ENCODE peak calls at places on chromosomes 1 and 21, in five cellular contexts. One of them, this sample, is unnamed.

GRCh38 chr1:31507676-31508530 is 68.4 kb upstream of the TINAGL1 start:
- DNase-seq in GM03348: no peak
- DNase-seq in activated gamma-delta T cell treated with Interleukin-2 at 50 U/mL for 16 hours: no peak
- DNase-seq in RCC 7860: no peak
- DNase-seq in GM20000: no peak
- DNase-seq in this sample: no peak

GRCh38 chr1:111737216-111738132 is 1.7 kb downstream of the INKA2 start:
- DNase-seq in GM20000: no peak
- DNase-seq in activated gamma-delta T cell treated with Interleukin-2 at 50 U/mL for 16 hours: no peak
- DNase-seq in GM03348: no peak
- DNase-seq in RCC 7860: no peak
- DNase-seq in this sample: peak; percentile 25

GRCh38 chr1:164999135-164999534 is 357.4 kb downstream of the LMX1A start:
- DNase-seq in GM20000: no peak
- DNase-seq in GM03348: no peak
- DNase-seq in RCC 7860: no peak
- DNase-seq in activated gamma-delta T cell treated with Interleukin-2 at 50 U/mL for 16 hours: no peak
- DNase-seq in this sample: no peak

GRCh38 chr1:31878018-31878417 is 60.1 kb downstream of the PTP4A2 start:
- DNase-seq in RCC 7860: no peak
- DNase-seq in activated gamma-delta T cell treated with Interleukin-2 at 50 U/mL for 16 hours: no peak
- DNase-seq in GM03348: no peak
- DNase-seq in GM20000: peak; percentile 21
- DNase-seq in this sample: no peak

GRCh38 chr21:26116456-26117011 is 54.0 kb downstream of the APP start:
- DNase-seq in GM20000: no peak
- DNase-seq in RCC 7860: no peak
- DNase-seq in GM03348: peak; percentile 56
- DNase-seq in activated gamma-delta T cell treated with Interleukin-2 at 50 U/mL for 16 hours: no peak
- DNase-seq in this sample: no peak

GRCh38 chr1:164774413-164774812 is 215.4 kb downstream of the PBX1 start:
- DNase-seq in GM03348: no peak
- DNase-seq in RCC 7860: no peak
- DNase-seq in GM20000: no peak
- DNase-seq in activated gamma-delta T cell treated with Interleukin-2 at 50 U/mL for 16 hours: no peak
- DNase-seq in this sample: no peak

GRCh38 chr1:81808760-81809159 is 8.0 kb downstream of the ADGRL2 start:
- DNase-seq in RCC 7860: peak; percentile 36
- DNase-seq in GM20000: no peak
- DNase-seq in activated gamma-delta T cell treated with Interleukin-2 at 50 U/mL for 16 hours: no peak
- DNase-seq in GM03348: no peak
- DNase-seq in this sample: peak; percentile 7

GRCh38 chr1:241485554-241485992 is 34.0 kb downstream of the FH start:
- DNase-seq in RCC 7860: peak; percentile 14
- DNase-seq in GM03348: peak; percentile 7
- DNase-seq in GM20000: peak; percentile 33
- DNase-seq in activated gamma-delta T cell treated with Interleukin-2 at 50 U/mL for 16 hours: no peak
- DNase-seq in this sample: peak; percentile 3

GRCh38 chr1:229148041-229148671 is 122.8 kb upstream of the RAB4A start:
- DNase-seq in activated gamma-delta T cell treated with Interleukin-2 at 50 U/mL for 16 hours: no peak
- DNase-seq in GM20000: no peak
- DNase-seq in RCC 7860: peak; percentile 76
- DNase-seq in GM03348: no peak
- DNase-seq in this sample: no peak

GRCh38 chr1:183932412-183932811 is 105.1 kb downstream of the COLGALT2 start:
- DNase-seq in GM03348: peak; percentile 86
- DNase-seq in RCC 7860: no peak
- DNase-seq in activated gamma-delta T cell treated with Interleukin-2 at 50 U/mL for 16 hours: no peak
- DNase-seq in GM20000: no peak
- DNase-seq in this sample: no peak

GRCh38 chr1:1437033-1437903 is 1.8 kb downstream of the VWA1 start:
- DNase-seq in GM20000: peak; percentile 41
- DNase-seq in RCC 7860: no peak
- DNase-seq in GM03348: peak; percentile 7
- DNase-seq in activated gamma-delta T cell treated with Interleukin-2 at 50 U/mL for 16 hours: no peak
- DNase-seq in this sample: no peak

GRCh38 chr1:11731719-11732283 is 4.1 kb upstream of the AGTRAP start:
- DNase-seq in GM03348: peak; percentile 91
- DNase-seq in activated gamma-delta T cell treated with Interleukin-2 at 50 U/mL for 16 hours: no peak
- DNase-seq in RCC 7860: no peak
- DNase-seq in GM20000: no peak
- DNase-seq in this sample: peak; percentile 79

GRCh38 chr1:82991569-82991968 is 1007.4 kb downstream of the TTLL7 start:
- DNase-seq in activated gamma-delta T cell treated with Interleukin-2 at 50 U/mL for 16 hours: no peak
- DNase-seq in GM03348: no peak
- DNase-seq in GM20000: no peak
- DNase-seq in RCC 7860: no peak
- DNase-seq in this sample: no peak

GRCh38 chr1:99363531-99363930 is 99.2 kb downstream of the PLPPR4 start:
- DNase-seq in GM03348: no peak
- DNase-seq in activated gamma-delta T cell treated with Interleukin-2 at 50 U/mL for 16 hours: no peak
- DNase-seq in RCC 7860: no peak
- DNase-seq in GM20000: no peak
- DNase-seq in this sample: peak; percentile 43

GRCh38 chr1:203867816-203868215 is 6.4 kb downstream of the SNRPE start:
- DNase-seq in activated gamma-delta T cell treated with Interleukin-2 at 50 U/mL for 16 hours: no peak
- DNase-seq in GM20000: no peak
- DNase-seq in GM03348: no peak
- DNase-seq in RCC 7860: no peak
- DNase-seq in this sample: no peak

GRCh38 chr1:62516600-62516999 is 79.8 kb downstream of the USP1 start:
- DNase-seq in RCC 7860: peak; percentile 49
- DNase-seq in GM03348: no peak
- DNase-seq in activated gamma-delta T cell treated with Interleukin-2 at 50 U/mL for 16 hours: no peak
- DNase-seq in GM20000: no peak
- DNase-seq in this sample: no peak

This sample was measured in Kasumi-1.